ENCODE peak calls at places on chromosome 7, in six cellular contexts. T, L, X, Q, H and B are unnamed samples.
A peak's percentile ranks its signal among the peaks of the same experiment; 100 is the strongest.

GRCh38 chr7:97971120-97971989 is 18.6 kb downstream of the OCM2 start:
- DNase-seq in T (peak; percentile 33), L (no peak), X (peak; percentile 23), Q (no peak), H (peak; percentile 3), B (no peak)

GRCh38 chr7:11458736-11459483 is 373.1 kb downstream of the THSD7A start:
- DNase-seq in T (peak; percentile 92), L (no peak), X (peak; percentile 1), Q (no peak), H (peak; percentile 78), B (no peak)

GRCh38 chr7:108404509-108405435 is 51.5 kb downstream of the NRCAM start:
- DNase-seq in T (no peak), L (no peak), X (no peak), Q (no peak), H (no peak), B (no peak)

GRCh38 chr7:134421998-134422397 is 36.9 kb downstream of the AKR1B1 start:
- DNase-seq in T (no peak), L (no peak), X (peak; percentile 35), Q (no peak), H (no peak), B (no peak)

GRCh38 chr7:130926021-130926691 is 192.1 kb upstream of the KLF14 start:
- DNase-seq in T (no peak), L (no peak), X (no peak), Q (no peak), H (no peak), B (no peak)

GRCh38 chr7:140611641-140612040 is 29.0 kb downstream of the DENND2A start:
- DNase-seq in T (no peak), L (no peak), X (no peak), Q (no peak), H (no peak), B (no peak)

GRCh38 chr7:52320610-52321009 is 714.8 kb upstream of the POM121L12 start:
- DNase-seq in T (no peak), L (no peak), X (no peak), Q (no peak), H (no peak), B (no peak)

GRCh38 chr7:101543242-101543766 is 85.8 kb downstream of the MYL10 start:
- DNase-seq in T (no peak), L (no peak), X (no peak), Q (no peak), H (no peak), B (no peak)

GRCh38 chr7:100677308-100678095 is 4.0 kb downstream of the GNB2 start:
- DNase-seq in T (no peak), L (no peak), X (no peak), Q (no peak), H (no peak), B (no peak)

GRCh38 chr7:70614237-70614984 is 517.5 kb upstream of the GALNT17 start:
- DNase-seq in T (peak; percentile 75), L (peak; percentile 94), X (peak; percentile 5), Q (no peak), H (peak; percentile 14), B (no peak)

GRCh38 chr7:107122483-107122882 is 46.3 kb upstream of the HBP1 start:
- DNase-seq in T (no peak), L (no peak), X (peak; percentile 11), Q (no peak), H (no peak), B (no peak)

GRCh38 chr7:155178096-155178495 is 108.0 kb downstream of the HTR5A start:
- DNase-seq in T (no peak), L (no peak), X (no peak), Q (no peak), H (no peak), B (no peak)

GRCh38 chr7:22943997-22944396 is 69.9 kb downstream of the HYCC1 start:
- DNase-seq in T (peak; percentile 84), L (no peak), X (peak; percentile 81), Q (no peak), H (peak; percentile 57), B (no peak)

GRCh38 chr7:129644634-129645230 is 33.2 kb downstream of the NRF1 start:
- DNase-seq in T (peak; percentile 78), L (no peak), X (peak; percentile 53), Q (no peak), H (no peak), B (no peak)

GRCh38 chr7:77479536-77480088 is 57.5 kb upstream of the PTPN12 start:
- DNase-seq in T (peak; percentile 54), L (no peak), X (no peak), Q (no peak), H (no peak), B (no peak)

GRCh38 chr7:44764081-44764480 is 15.4 kb downstream of the ZMIZ2 start:
- DNase-seq in T (no peak), L (no peak), X (no peak), Q (no peak), H (no peak), B (no peak)

GRCh38 chr7:75739796-75740672 is 1.3 kb upstream of the HIP1 start:
- DNase-seq in T (peak; percentile 73), L (no peak), X (no peak), Q (no peak), H (no peak), B (no peak)

GRCh38 chr7:19023477-19023876 is 94.0 kb downstream of the TWIST1 start:
- DNase-seq in T (no peak), L (no peak), X (no peak), Q (no peak), H (no peak), B (no peak)

GRCh38 chr7:120743128-120743527 is 114.8 kb downstream of the TSPAN12 start:
- DNase-seq in T (no peak), L (no peak), X (no peak), Q (no peak), H (no peak), B (no peak)